ENCODE peak calls at places on chromosomes 3 and 15, in five cellular contexts. S is IMR-90, Z is upper lobe of left lung, D is uterus, G is A549. U is an unnamed sample.

GRCh38 chr3:15722877-15723623 is 74.7 kb downstream of the ANKRD28 start:
- DNase-seq in S (no peak), Z (peak; percentile 38), D (no peak), G (no peak), U (no peak)

GRCh38 chr3:195914648-195915473 is 6.5 kb upstream of the TNK2 start:
- DNase-seq in S (peak; percentile 97), Z (peak; percentile 97), D (peak; percentile 89), G (peak; percentile 93), U (peak; percentile 82)

GRCh38 chr3:128083396-128083795 is 31.2 kb downstream of the SEC61A1 start:
- DNase-seq in S (no peak), Z (no peak), D (no peak), G (no peak), U (no peak)

GRCh38 chr3:56881035-56881575 is 79.4 kb upstream of the ARHGEF3 start:
- DNase-seq in S (peak; percentile 3), Z (no peak), D (no peak), G (no peak), U (no peak)

GRCh38 chr3:11536936-11537612 is 106.6 kb downstream of the VGLL4 start:
- DNase-seq in S (no peak), Z (no peak), D (no peak), G (no peak), U (no peak)

GRCh38 chr3:133535971-133536634 is 37.4 kb upstream of the CDV3 start:
- DNase-seq in S (peak; percentile 98), Z (no peak), D (no peak), G (peak; percentile 69), U (no peak)

GRCh38 chr3:140223631-140224030 is 288.6 kb downstream of the CLSTN2 start:
- DNase-seq in S (no peak), Z (no peak), D (no peak), G (peak; percentile 9), U (no peak)

GRCh38 chr3:65729973-65730372 is 308.7 kb downstream of the MAGI1 start:
- DNase-seq in S (peak; percentile 76), Z (no peak), D (no peak), G (no peak), U (no peak)

GRCh38 chr3:130760922-130761321 is 14.3 kb upstream of the PIK3R4 start:
- DNase-seq in S (no peak), Z (no peak), D (no peak), G (peak; percentile 5), U (no peak)

GRCh38 chr15:61653110-61653509 is 407.1 kb downstream of the VPS13C start:
- DNase-seq in S (no peak), Z (peak; percentile 34), D (peak; percentile 76), G (no peak), U (no peak)

GRCh38 chr3:13215940-13216546 is 142.8 kb upstream of the IQSEC1 start:
- DNase-seq in S (peak; percentile 53), Z (no peak), D (no peak), G (peak; percentile 68), U (no peak)

GRCh38 chr15:68546318-68546717 is 32.5 kb upstream of the CORO2B start:
- DNase-seq in S (no peak), Z (no peak), D (no peak), G (no peak), U (no peak)

GRCh38 chr3:104245241-104245640 is 1121.5 kb upstream of the ALCAM start:
- DNase-seq in S (no peak), Z (no peak), D (no peak), G (no peak), U (no peak)

GRCh38 chr3:197117107-197117506 is 87.5 kb upstream of the MELTF start:
- DNase-seq in S (peak; percentile 17), Z (no peak), D (no peak), G (peak; percentile 18), U (no peak)

GRCh38 chr15:63465104-63465503 is 39.3 kb upstream of the USP3 start:
- DNase-seq in S (peak; percentile 69), Z (no peak), D (no peak), G (no peak), U (no peak)

GRCh38 chr3:16759227-16759903 is 125.4 kb upstream of the PLCL2 start:
- DNase-seq in S (no peak), Z (no peak), D (no peak), G (no peak), U (no peak)

GRCh38 chr3:152471814-152472605 is 203.3 kb downstream of the MBNL1 start:
- DNase-seq in S (peak; percentile 54), Z (peak; percentile 55), D (peak; percentile 71), G (peak; percentile 62), U (no peak)

GRCh38 chr3:11118181-11118682 is 36.1 kb upstream of the HRH1 start:
- DNase-seq in S (peak; percentile 70), Z (no peak), D (no peak), G (no peak), U (no peak)

GRCh38 chr3:29280675-29281264 is at the start of gene RBMS3:
- DNase-seq in S (peak; percentile 97), Z (peak; percentile 84), D (peak; percentile 88), G (peak; percentile 94), U (no peak)

GRCh38 chr15:65033659-65034269 is 4.3 kb upstream of the MTFMT start:
- DNase-seq in S (peak; percentile 66), Z (no peak), D (no peak), G (peak; percentile 64), U (no peak)

GRCh38 chr3:182364723-182365650 is 428.3 kb upstream of the ATP11B start:
- DNase-seq in S (no peak), Z (no peak), D (no peak), G (no peak), U (no peak)

GRCh38 chr15:34354286-34354685 is 11.2 kb downstream of the NUTM1 start:
- DNase-seq in S (no peak), Z (no peak), D (no peak), G (no peak), U (no peak)

GRCh38 chr15:74869726-74870407 is 3.3 kb downstream of the SCAMP2 start:
- DNase-seq in S (peak; percentile 39), Z (peak; percentile 81), D (peak; percentile 20), G (no peak), U (peak; percentile 77)

GRCh38 chr15:74870496-74871213 is 2.5 kb downstream of the SCAMP2 start:
- DNase-seq in S (no peak), Z (no peak), D (no peak), G (no peak), U (no peak)

GRCh38 chr15:74873756-74874424 is 725 bp upstream of the SCAMP2 start:
- DNase-seq in S (no peak), Z (peak; percentile 38), D (peak; percentile 22), G (peak; percentile 51), U (no peak)

GRCh38 chr15:74872702-74873035 is 496 bp downstream of the SCAMP2 start:
- DNase-seq in S (no peak), Z (no peak), D (no peak), G (no peak), U (no peak)

GRCh38 chr15:74873036-74873755 is at the start of gene SCAMP2:
- DNase-seq in S (peak; percentile 94), Z (peak; percentile 98), D (peak; percentile 92), G (peak; percentile 97), U (peak; percentile 94)
- TF ChIP-seq POLR2A in S (peak; percentile 94), Z (peak; percentile 95), D (peak; percentile 77), G (peak; percentile 91), U (peak; percentile 87)

GRCh38 chr3:184335661-184336483 is 1.5 kb upstream of the FAM131A start:
- DNase-seq in S (peak; percentile 78), Z (peak; percentile 85), D (peak; percentile 90), G (peak; percentile 82), U (peak; percentile 87)
- TF ChIP-seq POLR2A in S (peak; percentile 61), Z (peak; percentile 84), D (peak; percentile 96), G (peak; percentile 24), U (peak; percentile 82)

GRCh38 chr15:33152502-33153109 is 41.9 kb downstream of the FMN1 start:
- DNase-seq in S (peak; percentile 11), Z (peak; percentile 60), D (no peak), G (no peak), U (no peak)
- TF ChIP-seq POLR2A in S (no peak), Z (peak; percentile 63), D (no peak), G (no peak), U (no peak)

DNA sequence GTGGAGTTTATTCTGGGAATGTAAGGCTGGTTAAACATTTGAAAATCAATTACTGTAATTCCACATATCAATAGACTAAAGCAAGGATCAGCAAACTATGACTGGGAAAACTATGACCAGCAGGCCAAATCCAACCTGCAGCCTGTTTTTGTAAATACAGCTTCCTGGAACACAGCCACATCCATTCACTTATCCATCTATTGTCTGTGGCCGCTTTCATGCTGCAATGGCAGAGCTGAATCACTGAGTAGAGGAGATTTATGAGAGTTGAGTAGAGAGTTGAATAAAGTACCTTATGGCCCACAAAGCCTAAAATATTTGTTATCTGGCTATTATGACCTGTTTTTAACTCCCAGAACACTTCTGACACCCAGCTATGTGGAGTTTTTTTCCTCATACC is 12.2 kb downstream of the MYLK start:
- DNase-seq in S (peak; percentile 23), Z (no peak), D (no peak), G (no peak), U (no peak)
- TF ChIP-seq POLR2A in S (no peak), Z (no peak), D (no peak), G (no peak), U (no peak)

DNA sequence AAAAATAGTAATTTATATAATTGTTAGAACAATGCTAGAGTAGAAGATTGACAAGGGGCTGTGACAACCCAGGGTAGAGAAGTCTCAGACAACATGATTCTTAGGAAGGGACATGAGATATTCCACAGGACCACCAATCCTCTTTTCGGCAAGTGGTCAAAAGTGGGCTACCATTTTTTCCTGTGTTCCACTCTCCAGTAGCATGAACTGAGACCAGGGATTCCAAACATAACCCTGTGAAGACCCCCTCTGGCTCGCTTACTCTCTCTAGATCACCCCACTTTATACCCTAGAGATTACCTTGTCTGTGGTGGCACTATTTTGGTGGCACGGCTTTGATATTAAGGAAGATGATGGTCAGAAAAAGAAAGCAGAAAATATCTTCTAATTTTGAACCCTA is 960 bp downstream of the GCSAM start:
- DNase-seq in S (no peak), Z (no peak), D (no peak), G (no peak), U (no peak)
- TF ChIP-seq POLR2A in S (no peak), Z (no peak), D (no peak), G (no peak), U (peak; percentile 53)

U was measured in GM12892.